ENCODE peak calls at places on chromosomes 5 and 9, in six cellular contexts. One of them, this sample, is unnamed. For H3K4me1, the result is how much of the 10 kb centered on the place peaks cover.

GRCh38 chr9:19583890-19584289 is 175.1 kb downstream of the ACER2 start:
- DNase-seq in gastrocnemius medialis: no peak
- DNase-seq in suprapubic skin: no peak
- DNase-seq in colonic mucosa: no peak
- DNase-seq in CD8-positive, alpha-beta T cell: no peak
- DNase-seq in uterus: no peak
- DNase-seq in this sample: no peak

GRCh38 chr5:123422433-123423277 is 548 bp downstream of the CEP120 start:
- DNase-seq in gastrocnemius medialis: no peak
- DNase-seq in suprapubic skin: no peak
- DNase-seq in colonic mucosa: peak
- DNase-seq in CD8-positive, alpha-beta T cell: no peak
- DNase-seq in uterus: no peak
- DNase-seq in this sample: no peak

GRCh38 chr9:29773676-29774075 is 2200.4 kb upstream of the C9orf72 start:
- DNase-seq in gastrocnemius medialis: no peak
- DNase-seq in suprapubic skin: no peak
- DNase-seq in colonic mucosa: no peak
- DNase-seq in CD8-positive, alpha-beta T cell: no peak
- DNase-seq in uterus: no peak
- DNase-seq in this sample: no peak

GRCh38 chr9:114525505-114525904 is 20.2 kb upstream of the WHRN start:
- DNase-seq in gastrocnemius medialis: no peak
- DNase-seq in suprapubic skin: no peak
- DNase-seq in colonic mucosa: no peak
- DNase-seq in CD8-positive, alpha-beta T cell: no peak
- DNase-seq in uterus: no peak
- DNase-seq in this sample: no peak

GRCh38 chr9:96140401-96141180 is 161.4 kb downstream of the HSD17B3 start:
- DNase-seq in gastrocnemius medialis: no peak
- DNase-seq in suprapubic skin: no peak
- DNase-seq in colonic mucosa: peak
- DNase-seq in CD8-positive, alpha-beta T cell: no peak
- DNase-seq in uterus: no peak
- DNase-seq in this sample: no peak

GRCh38 chr5:167720676-167721260 is 570.7 kb upstream of the WWC1 start:
- DNase-seq in gastrocnemius medialis: no peak
- DNase-seq in suprapubic skin: no peak
- DNase-seq in colonic mucosa: no peak
- DNase-seq in CD8-positive, alpha-beta T cell: no peak
- DNase-seq in uterus: no peak
- DNase-seq in this sample: no peak

GRCh38 chr5:84549054-84549453 is 164.4 kb upstream of the EDIL3 start:
- DNase-seq in gastrocnemius medialis: no peak
- DNase-seq in suprapubic skin: no peak
- DNase-seq in colonic mucosa: no peak
- DNase-seq in CD8-positive, alpha-beta T cell: no peak
- DNase-seq in uterus: no peak
- DNase-seq in this sample: no peak

GRCh38 chr5:132704875-132705274 is 31.1 kb downstream of the IL4 start:
- DNase-seq in gastrocnemius medialis: no peak
- DNase-seq in suprapubic skin: no peak
- DNase-seq in colonic mucosa: no peak
- DNase-seq in CD8-positive, alpha-beta T cell: no peak
- DNase-seq in uterus: no peak
- DNase-seq in this sample: no peak

GRCh38 chr9:128006360-128007024 is 25.7 kb upstream of the EEIG1 start:
- DNase-seq in gastrocnemius medialis: no peak
- DNase-seq in suprapubic skin: no peak
- DNase-seq in colonic mucosa: no peak
- DNase-seq in CD8-positive, alpha-beta T cell: no peak
- DNase-seq in uterus: no peak
- DNase-seq in this sample: no peak

GRCh38 chr9:96258967-96259366 is 43.0 kb downstream of the HSD17B3 start:
- DNase-seq in gastrocnemius medialis: no peak
- DNase-seq in suprapubic skin: no peak
- DNase-seq in colonic mucosa: no peak
- DNase-seq in CD8-positive, alpha-beta T cell: no peak
- DNase-seq in uterus: no peak
- DNase-seq in this sample: no peak

GRCh38 chr5:177355162-177355867 is 2.4 kb upstream of the RGS14 start:
- DNase-seq in gastrocnemius medialis: no peak
- DNase-seq in suprapubic skin: no peak
- DNase-seq in colonic mucosa: no peak
- DNase-seq in CD8-positive, alpha-beta T cell: no peak
- DNase-seq in uterus: no peak
- DNase-seq in this sample: no peak

GRCh38 chr5:36147681-36148080 is 4.0 kb downstream of the LMBRD2 start:
- DNase-seq in gastrocnemius medialis: no peak
- DNase-seq in suprapubic skin: no peak
- DNase-seq in colonic mucosa: no peak
- DNase-seq in CD8-positive, alpha-beta T cell: no peak
- DNase-seq in uterus: no peak
- DNase-seq in this sample: no peak

GRCh38 chr9:123438821-123439220 is 82.8 kb downstream of the CRB2 start:
- DNase-seq in gastrocnemius medialis: no peak
- DNase-seq in suprapubic skin: no peak
- DNase-seq in colonic mucosa: no peak
- DNase-seq in CD8-positive, alpha-beta T cell: no peak
- DNase-seq in uterus: no peak
- DNase-seq in this sample: no peak

GRCh38 chr9:123637596-123637939 is 281.6 kb downstream of the CRB2 start:
- DNase-seq in gastrocnemius medialis: no peak
- DNase-seq in suprapubic skin: no peak
- DNase-seq in colonic mucosa: no peak
- DNase-seq in CD8-positive, alpha-beta T cell: no peak
- DNase-seq in uterus: no peak
- DNase-seq in this sample: no peak

GRCh38 chr5:9519537-9519936 is 26.3 kb downstream of the SEMA5A start:
- DNase-seq in gastrocnemius medialis: peak
- DNase-seq in suprapubic skin: no peak
- DNase-seq in colonic mucosa: no peak
- DNase-seq in CD8-positive, alpha-beta T cell: no peak
- DNase-seq in uterus: peak
- DNase-seq in this sample: no peak

GRCh38 chr5:88667187-88668141 is 215.5 kb downstream of the MEF2C start:
- DNase-seq in gastrocnemius medialis: no peak
- DNase-seq in suprapubic skin: no peak
- DNase-seq in colonic mucosa: no peak
- DNase-seq in CD8-positive, alpha-beta T cell: no peak
- DNase-seq in uterus: no peak
- DNase-seq in this sample: no peak

GRCh38 chr9:119003882-119004617 is 365.2 kb downstream of the BRINP1 start:
- DNase-seq in gastrocnemius medialis: no peak
- DNase-seq in suprapubic skin: no peak
- DNase-seq in colonic mucosa: no peak
- DNase-seq in CD8-positive, alpha-beta T cell: no peak
- DNase-seq in uterus: no peak
- DNase-seq in this sample: no peak

GRCh38 chr5:26492835-26493459 is 545.4 kb downstream of the CDH9 start:
- DNase-seq in gastrocnemius medialis: no peak
- DNase-seq in suprapubic skin: no peak
- DNase-seq in colonic mucosa: no peak
- DNase-seq in CD8-positive, alpha-beta T cell: no peak
- DNase-seq in uterus: no peak
- DNase-seq in this sample: no peak

GRCh38 chr9:121870271-121870670 is 218.8 kb downstream of the DAB2IP start:
- DNase-seq in gastrocnemius medialis: no peak
- DNase-seq in suprapubic skin: no peak
- DNase-seq in colonic mucosa: no peak
- DNase-seq in CD8-positive, alpha-beta T cell: no peak
- DNase-seq in uterus: no peak
- DNase-seq in this sample: no peak

GRCh38 chr5:82167372-82167771 is 110.8 kb downstream of the RPS23 start:
- DNase-seq in gastrocnemius medialis: no peak
- DNase-seq in suprapubic skin: no peak
- DNase-seq in colonic mucosa: no peak
- DNase-seq in CD8-positive, alpha-beta T cell: no peak
- DNase-seq in uterus: no peak
- DNase-seq in this sample: no peak

GRCh38 chr5:31113101-31113500 is 80.4 kb upstream of the CDH6 start:
- DNase-seq in gastrocnemius medialis: no peak
- DNase-seq in suprapubic skin: no peak
- DNase-seq in colonic mucosa: no peak
- DNase-seq in CD8-positive, alpha-beta T cell: no peak
- DNase-seq in uterus: no peak
- DNase-seq in this sample: no peak

GRCh38 chr5:119255571-119256356 is 100.1 kb upstream of the TNFAIP8 start:
- DNase-seq in gastrocnemius medialis: no peak
- DNase-seq in suprapubic skin: no peak
- DNase-seq in colonic mucosa: peak
- DNase-seq in CD8-positive, alpha-beta T cell: no peak
- DNase-seq in uterus: no peak
- DNase-seq in this sample: no peak

GRCh38 chr5:97044057-97044456 is 98.4 kb downstream of the LIX1 start:
- DNase-seq in gastrocnemius medialis: no peak
- DNase-seq in suprapubic skin: no peak
- DNase-seq in colonic mucosa: peak
- DNase-seq in CD8-positive, alpha-beta T cell: no peak
- DNase-seq in uterus: peak
- DNase-seq in this sample: no peak
- TF ChIP-seq CTCF in gastrocnemius medialis: no peak
- TF ChIP-seq CTCF in suprapubic skin: peak
- TF ChIP-seq CTCF in colonic mucosa: peak
- TF ChIP-seq CTCF in CD8-positive, alpha-beta T cell: no peak
- TF ChIP-seq CTCF in uterus: peak
- TF ChIP-seq CTCF in this sample: no peak

DNA sequence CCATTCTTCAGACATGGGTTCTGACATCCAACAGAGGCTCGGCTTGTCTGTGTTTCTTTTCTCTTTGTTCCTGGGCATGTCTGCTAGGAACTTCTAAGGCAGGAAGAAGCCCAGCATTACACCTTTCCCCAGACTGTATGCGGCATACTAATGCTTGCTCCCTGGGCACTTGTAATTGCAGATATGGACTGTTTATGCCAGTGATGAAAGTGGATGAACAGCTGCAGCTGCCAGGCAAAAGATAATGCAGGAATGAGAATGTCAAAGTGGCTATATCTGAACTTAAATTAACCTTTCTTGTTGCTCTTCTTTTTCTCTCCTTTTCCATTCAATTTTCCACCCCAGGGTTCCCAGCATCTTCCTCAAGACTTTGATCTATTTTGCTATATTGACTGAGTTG is 344.3 kb downstream of the MAN2A1 start:
- DNase-seq in gastrocnemius medialis: no peak
- DNase-seq in suprapubic skin: no peak
- DNase-seq in colonic mucosa: no peak
- DNase-seq in CD8-positive, alpha-beta T cell: no peak
- DNase-seq in uterus: no peak
- DNase-seq in this sample: no peak
- H3K27ac ChIP-seq in gastrocnemius medialis: no peak
- H3K27ac ChIP-seq in suprapubic skin: no peak
- H3K27ac ChIP-seq in colonic mucosa: no peak
- H3K27ac ChIP-seq in CD8-positive, alpha-beta T cell: no peak
- H3K27ac ChIP-seq in uterus: no peak
- H3K27ac ChIP-seq in this sample: no peak

GRCh38 chr9:24351258-24351657 is 194.4 kb downstream of the IZUMO3 start:
- DNase-seq in gastrocnemius medialis: no peak
- DNase-seq in suprapubic skin: no peak
- DNase-seq in colonic mucosa: no peak
- DNase-seq in CD8-positive, alpha-beta T cell: no peak
- DNase-seq in uterus: no peak
- DNase-seq in this sample: no peak
- H3K4me1 ChIP-seq in gastrocnemius medialis: under half
- H3K4me1 ChIP-seq in suprapubic skin: under half
- H3K4me1 ChIP-seq in colonic mucosa: under half
- H3K4me1 ChIP-seq in CD8-positive, alpha-beta T cell: under half
- H3K4me1 ChIP-seq in uterus: under half
- H3K4me1 ChIP-seq in this sample: under half

DNA sequence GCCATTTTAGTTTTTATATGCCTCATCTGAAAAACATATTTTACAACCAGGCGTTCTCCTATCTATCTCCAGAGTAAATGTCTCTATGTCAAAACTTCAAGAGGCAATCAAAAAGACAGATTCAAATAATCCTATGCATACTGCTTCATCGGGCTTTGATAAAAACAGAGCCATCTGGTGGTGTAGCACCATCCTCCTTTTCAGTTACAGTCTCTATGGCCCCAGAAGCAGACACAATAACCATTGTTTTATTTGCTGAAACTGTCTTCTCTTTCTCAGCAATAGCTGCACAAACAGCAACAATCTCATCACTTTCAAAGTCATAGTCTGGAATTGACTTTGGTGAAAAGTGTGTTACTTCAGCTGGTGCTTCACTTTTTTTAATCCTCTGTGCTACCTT is 36.3 kb downstream of the PTGER4 start:
- DNase-seq in gastrocnemius medialis: no peak
- DNase-seq in suprapubic skin: no peak
- DNase-seq in colonic mucosa: no peak
- DNase-seq in CD8-positive, alpha-beta T cell: no peak
- DNase-seq in uterus: no peak
- DNase-seq in this sample: no peak
- TF ChIP-seq CTCF in gastrocnemius medialis: no peak
- TF ChIP-seq CTCF in suprapubic skin: no peak
- TF ChIP-seq CTCF in colonic mucosa: no peak
- TF ChIP-seq CTCF in CD8-positive, alpha-beta T cell: no peak
- TF ChIP-seq CTCF in uterus: no peak
- TF ChIP-seq CTCF in this sample: no peak